ENCODE peak calls at places on chromosome 4, in five cellular contexts. H, W, D, I and O are unnamed samples.

GRCh38 chr4:88008624-88009235 is 1.3 kb downstream of the PKD2 start:
- DNase-seq in H (no peak), W (no peak), D (no peak), I (no peak), O (no peak)

GRCh38 chr4:85741921-85742591 is 267.1 kb downstream of the ARHGAP24 start:
- DNase-seq in H (no peak), W (no peak), D (no peak), I (no peak), O (peak)

GRCh38 chr4:953574-953915 is 19.8 kb downstream of the DGKQ start:
- DNase-seq in H (no peak), W (no peak), D (no peak), I (no peak), O (no peak)

GRCh38 chr4:121698119-121698732 is 1.4 kb upstream of the ANXA5 start:
- DNase-seq in H (no peak), W (no peak), D (no peak), I (no peak), O (no peak)

GRCh38 chr4:29128810-29129209 is 1591.4 kb upstream of the PCDH7 start:
- DNase-seq in H (no peak), W (no peak), D (no peak), I (no peak), O (no peak)

GRCh38 chr4:98510757-98511517 is 147.5 kb downstream of the TSPAN5 start:
- DNase-seq in H (no peak), W (no peak), D (no peak), I (no peak), O (no peak)

GRCh38 chr4:87410157-87410556 is 12.2 kb upstream of the NUDT9 start:
- DNase-seq in H (no peak), W (no peak), D (no peak), I (no peak), O (no peak)

GRCh38 chr4:15117270-15117946 is 115.1 kb downstream of the CPEB2 start:
- DNase-seq in H (no peak), W (no peak), D (no peak), I (no peak), O (no peak)

GRCh38 chr4:108527729-108528128 is 92.6 kb upstream of the RPL34 start:
- DNase-seq in H (no peak), W (no peak), D (no peak), I (no peak), O (no peak)

GRCh38 chr4:1305261-1305711 is 15.6 kb downstream of the MAEA start:
- DNase-seq in H (no peak), W (peak), D (peak), I (no peak), O (no peak)

GRCh38 chr4:173337463-173337862 is 3.3 kb upstream of the HMGB2 start:
- DNase-seq in H (no peak), W (no peak), D (no peak), I (no peak), O (no peak)

GRCh38 chr4:40251366-40251765 is 54.5 kb downstream of the RHOH start:
- DNase-seq in H (no peak), W (no peak), D (peak), I (no peak), O (no peak)

GRCh38 chr4:40254961-40255721 is 58.3 kb downstream of the RHOH start:
- DNase-seq in H (no peak), W (no peak), D (peak), I (no peak), O (no peak)

GRCh38 chr4:40256329-40256728 is 59.5 kb downstream of the RHOH start:
- DNase-seq in H (no peak), W (no peak), D (no peak), I (no peak), O (no peak)

GRCh38 chr4:40255722-40256281 is 59.0 kb downstream of the RHOH start:
- DNase-seq in H (no peak), W (no peak), D (peak), I (no peak), O (no peak)

DNA sequence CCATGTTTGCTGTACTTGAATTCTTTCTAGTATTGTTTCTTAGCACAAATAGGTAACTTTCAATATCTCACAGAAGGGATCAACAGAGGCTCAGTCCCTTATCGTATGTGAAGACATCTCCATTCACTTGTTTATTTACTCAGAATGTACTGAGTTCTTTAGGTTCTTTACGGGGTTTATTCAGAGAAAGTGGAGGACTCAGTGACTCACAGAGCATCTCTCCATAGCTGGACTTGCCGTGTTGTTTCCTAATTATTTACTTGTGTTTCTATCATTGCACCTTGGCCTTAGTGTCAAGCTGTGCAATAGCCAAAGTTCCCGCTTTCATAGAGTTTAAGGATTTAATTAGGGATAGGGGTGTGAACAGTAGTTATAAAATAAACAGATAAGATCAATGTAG is 57.1 kb downstream of the RHOH start:
- DNase-seq in H (no peak), W (no peak), D (no peak), I (no peak), O (no peak)
- TF ChIP-seq POLR2AphosphoS5 in H (no peak), W (no peak), D (no peak), I (no peak), O (no peak)

DNA sequence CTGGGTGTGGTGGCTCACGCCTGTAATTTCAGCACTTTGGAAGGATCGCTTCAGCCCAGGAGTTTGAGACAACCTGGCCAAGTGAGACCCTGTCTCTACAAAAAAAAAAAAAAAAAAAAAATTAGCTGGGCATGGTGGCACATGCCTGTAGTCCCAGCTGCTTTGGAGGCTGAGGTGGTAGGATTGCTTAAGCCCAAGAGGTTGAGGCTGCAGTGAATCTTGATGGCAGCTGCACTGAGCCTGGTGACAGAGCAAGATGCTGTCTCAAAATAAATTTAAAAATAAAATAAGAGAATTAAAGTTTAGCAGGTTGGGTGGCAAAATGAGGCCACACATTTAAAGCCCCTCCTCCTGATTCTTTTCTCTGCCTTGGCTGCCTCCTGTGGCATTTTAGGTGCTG is 47.1 kb downstream of the HTT start:
- DNase-seq in H (no peak), W (no peak), D (no peak), I (no peak), O (no peak)
- H3K27ac ChIP-seq in H (peak), W (peak), D (no peak), I (peak), O (peak)

DNA sequence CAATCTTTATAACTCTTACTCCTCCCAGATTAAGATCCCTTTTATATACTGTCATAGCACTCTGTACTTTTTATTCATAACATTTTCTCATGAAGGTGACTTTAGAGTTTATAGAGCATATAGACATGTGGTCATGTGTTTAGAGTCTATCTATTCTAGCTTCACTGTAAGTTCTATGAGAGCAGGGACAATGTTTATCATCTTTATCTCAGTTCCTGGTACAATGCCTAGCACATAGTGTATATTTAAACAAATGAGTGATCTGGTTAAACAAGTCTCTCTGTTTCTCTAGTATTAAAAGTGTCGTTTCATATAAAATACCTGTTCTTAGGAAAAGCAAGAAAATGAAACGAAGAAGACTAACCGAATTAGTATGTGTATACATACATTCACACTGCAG is 3.2 kb downstream of the CXCL6 start:
- DNase-seq in H (no peak), W (no peak), D (no peak), I (no peak), O (no peak)
- TF ChIP-seq POLR2AphosphoS5 in H (no peak), W (no peak), D (no peak), I (no peak), O (no peak)

GRCh38 chr4:16897351-16897750 is 1.1 kb downstream of the LDB2 start:
- DNase-seq in H (no peak), W (no peak), D (no peak), I (no peak), O (no peak)
- H3K27ac ChIP-seq in H (peak), W (peak), D (no peak), I (peak), O (peak)

GRCh38 chr4:16607693-16608092 is 290.8 kb downstream of the LDB2 start:
- DNase-seq in H (no peak), W (no peak), D (no peak), I (no peak), O (no peak)
- TF ChIP-seq POLR2AphosphoS5 in H (no peak), W (no peak), D (no peak), I (no peak), O (no peak)